ENCODE peak calls at places on chromosomes 13 and 19, in nine cellular contexts. V, P, H, Z, R, I, L, K and G are unnamed samples.

GRCh38 chr13:94272038-94272437 is 207.4 kb downstream of the DCT start:
- DNase-seq in V (no peak), P (no peak), H (no peak), Z (no peak), R (no peak), I (no peak), L (no peak), K (no peak), G (no peak)

GRCh38 chr19:42069619-42070293 is at the start of gene GRIK5:
- DNase-seq in V (no peak), P (peak; percentile 28), H (no peak), Z (no peak), R (no peak), I (no peak), L (no peak), K (no peak), G (no peak)

GRCh38 chr19:10363789-10364281 is 16.5 kb downstream of the TYK2 start:
- DNase-seq in V (no peak), P (no peak), H (peak; percentile 60), Z (no peak), R (no peak), I (no peak), L (no peak), K (peak; percentile 85), G (no peak)

GRCh38 chr19:33809960-33810359 is 13.3 kb downstream of the KCTD15 start:
- DNase-seq in V (no peak), P (no peak), H (peak; percentile 76), Z (no peak), R (no peak), I (no peak), L (no peak), K (peak; percentile 53), G (no peak)

GRCh38 chr19:12945479-12946091 is at the start of gene RAD23A:
- DNase-seq in V (peak; percentile 99), P (peak; percentile 93), H (peak; percentile 96), Z (peak; percentile 98), R (peak; percentile 97), I (peak; percentile 92), L (peak; percentile 98), K (peak; percentile 81), G (peak; percentile 98)

GRCh38 chr13:47564041-47564440 is 437.0 kb downstream of the SUCLA2 start:
- DNase-seq in V (no peak), P (no peak), H (no peak), Z (no peak), R (no peak), I (no peak), L (no peak), K (no peak), G (no peak)

GRCh38 chr13:42891591-42891990 is 100.5 kb downstream of the EPSTI1 start:
- DNase-seq in V (no peak), P (no peak), H (no peak), Z (no peak), R (no peak), I (no peak), L (no peak), K (no peak), G (no peak)

GRCh38 chr19:47411101-47411500 is 8.2 kb downstream of the MEIS3 start:
- DNase-seq in V (no peak), P (no peak), H (peak; percentile 38), Z (no peak), R (no peak), I (no peak), L (no peak), K (no peak), G (no peak)

GRCh38 chr13:90414691-90415596 is 932.5 kb upstream of the MIR17HG start:
- DNase-seq in V (no peak), P (no peak), H (peak; percentile 77), Z (no peak), R (peak; percentile 94), I (no peak), L (peak; percentile 55), K (peak; percentile 29), G (no peak)

GRCh38 chr13:110590577-110590976 is 24.8 kb upstream of the NAXD start:
- DNase-seq in V (no peak), P (no peak), H (no peak), Z (no peak), R (no peak), I (no peak), L (no peak), K (no peak), G (no peak)